ENCODE peak calls at places on chromosome 13, in six cellular contexts. J, P, N, X, C and G are unnamed samples. For H3K36me3 and H3K4me1, the result is how much of the 10 kb centered on the place peaks cover.

GRCh38 chr13:40458283-40459031 is 208.0 kb downstream of the FOXO1 start:
- DNase-seq in J (no peak), P (no peak), N (no peak), X (no peak), C (no peak), G (no peak)

GRCh38 chr13:22800726-22801401 is 379.9 kb upstream of the SGCG start:
- DNase-seq in J (no peak), P (no peak), N (no peak), X (no peak), C (peak), G (no peak)

GRCh38 chr13:23966221-23966690 is 69.0 kb upstream of the C1QTNF9B start:
- DNase-seq in J (no peak), P (no peak), N (no peak), X (no peak), C (no peak), G (no peak)

GRCh38 chr13:97258801-97259200 is 36.7 kb downstream of the MBNL2 start:
- DNase-seq in J (no peak), P (no peak), N (no peak), X (no peak), C (no peak), G (no peak)

GRCh38 chr13:79392882-79393563 is 13.0 kb downstream of the RBM26 start:
- DNase-seq in J (no peak), P (no peak), N (peak), X (no peak), C (no peak), G (no peak)

GRCh38 chr13:30681489-30682242 is 53.7 kb upstream of the ALOX5AP start:
- DNase-seq in J (no peak), P (no peak), N (no peak), X (no peak), C (peak), G (no peak)

GRCh38 chr13:45658586-45659235 is 43.2 kb upstream of the ERICH6B start:
- DNase-seq in J (no peak), P (no peak), N (no peak), X (no peak), C (no peak), G (no peak)

GRCh38 chr13:45705145-45705695 is 3.1 kb downstream of the CBY2 start:
- DNase-seq in J (no peak), P (no peak), N (no peak), X (no peak), C (no peak), G (no peak)

GRCh38 chr13:94620286-94620896 is 18.7 kb downstream of the GPR180 start:
- DNase-seq in J (no peak), P (no peak), N (peak), X (peak), C (no peak), G (no peak)

GRCh38 chr13:20337894-20338551 is 105.9 kb upstream of the GJB6 start:
- DNase-seq in J (no peak), P (no peak), N (no peak), X (no peak), C (no peak), G (no peak)

GRCh38 chr13:50152655-50153309 is 137.5 kb downstream of the KCNRG start:
- DNase-seq in J (no peak), P (no peak), N (no peak), X (no peak), C (no peak), G (no peak)

GRCh38 chr13:39379118-39379517 is 223.9 kb downstream of the LHFPL6 start:
- DNase-seq in J (no peak), P (no peak), N (no peak), X (no peak), C (no peak), G (no peak)

GRCh38 chr13:97710797-97711196 is 242.7 kb upstream of the IPO5 start:
- DNase-seq in J (no peak), P (no peak), N (no peak), X (no peak), C (no peak), G (no peak)

GRCh38 chr13:43799191-43799590 is 12.4 kb upstream of the ENOX1 start:
- DNase-seq in J (no peak), P (no peak), N (no peak), X (no peak), C (no peak), G (no peak)

GRCh38 chr13:113211774-113212173 is 2.4 kb downstream of the CUL4A start:
- DNase-seq in J (no peak), P (peak), N (no peak), X (peak), C (no peak), G (no peak)

GRCh38 chr13:58165617-58166016 is 534.1 kb downstream of the PCDH17 start:
- DNase-seq in J (no peak), P (no peak), N (no peak), X (no peak), C (no peak), G (no peak)

GRCh38 chr13:58144616-58145015 is 513.1 kb downstream of the PCDH17 start:
- DNase-seq in J (no peak), P (no peak), N (no peak), X (no peak), C (no peak), G (no peak)

GRCh38 chr13:62185631-62186256 is 770.1 kb upstream of the PCDH20 start:
- DNase-seq in J (no peak), P (no peak), N (no peak), X (peak), C (no peak), G (no peak)

GRCh38 chr13:73849292-73849691 is 284.9 kb downstream of the KLF12 start:
- DNase-seq in J (no peak), P (no peak), N (peak), X (peak), C (no peak), G (no peak)

GRCh38 chr13:67062160-67062559 is 168.0 kb downstream of the PCDH9 start:
- DNase-seq in J (no peak), P (no peak), N (no peak), X (no peak), C (no peak), G (no peak)

GRCh38 chr13:49292742-49293498 is 45.2 kb downstream of the CDADC1 start:
- DNase-seq in J (peak), P (no peak), N (no peak), X (no peak), C (peak), G (no peak)

GRCh38 chr13:68982961-68983619 is 1124.5 kb upstream of the ATXN8OS start:
- DNase-seq in J (peak), P (no peak), N (no peak), X (peak), C (no peak), G (no peak)

GRCh38 chr13:100794575-100794974 is 120.0 kb upstream of the TMTC4 start:
- DNase-seq in J (no peak), P (no peak), N (no peak), X (no peak), C (no peak), G (no peak)

GRCh38 chr13:107669356-107669755 is 546.0 kb downstream of the LIG4 start:
- DNase-seq in J (no peak), P (no peak), N (no peak), X (no peak), C (no peak), G (no peak)

GRCh38 chr13:50732712-50733111 is 110.8 kb downstream of the DLEU7 start:
- DNase-seq in J (no peak), P (peak), N (no peak), X (no peak), C (no peak), G (no peak)

GRCh38 chr13:44368062-44368591 is 5.5 kb upstream of the SERP2 start:
- DNase-seq in J (no peak), P (no peak), N (no peak), X (no peak), C (no peak), G (no peak)

GRCh38 chr13:38417727-38418126 is 68.1 kb downstream of the UFM1 start:
- DNase-seq in J (no peak), P (no peak), N (no peak), X (peak), C (no peak), G (no peak)

GRCh38 chr13:77415253-77416127 is 88.6 kb upstream of the MYCBP2 start:
- DNase-seq in J (no peak), P (no peak), N (no peak), X (no peak), C (no peak), G (no peak)

GRCh38 chr13:73891805-73892204 is 242.4 kb downstream of the KLF12 start:
- DNase-seq in J (no peak), P (no peak), N (no peak), X (no peak), C (no peak), G (no peak)

GRCh38 chr13:84265365-84265764 is 383.1 kb upstream of the SLITRK1 start:
- DNase-seq in J (no peak), P (no peak), N (no peak), X (no peak), C (no peak), G (no peak)

GRCh38 chr13:26488236-26489028 is 69.1 kb upstream of the WASF3 start:
- DNase-seq in J (no peak), P (no peak), N (no peak), X (no peak), C (no peak), G (no peak)

GRCh38 chr13:44809152-44809551 is 180.1 kb downstream of the NUFIP1 start:
- DNase-seq in J (no peak), P (no peak), N (no peak), X (peak), C (no peak), G (no peak)

GRCh38 chr13:113148940-113149503 is 9.4 kb upstream of the PROZ start:
- DNase-seq in J (no peak), P (no peak), N (no peak), X (peak), C (peak), G (no peak)

GRCh38 chr13:25231537-25231936 is 55.8 kb downstream of the MTMR6 start:
- DNase-seq in J (no peak), P (no peak), N (no peak), X (no peak), C (no peak), G (no peak)

GRCh38 chr13:73782781-73783180 is 351.4 kb downstream of the KLF12 start:
- DNase-seq in J (no peak), P (no peak), N (no peak), X (no peak), C (no peak), G (no peak)

GRCh38 chr13:35979378-35979911 is 151.7 kb downstream of the DCLK1 start:
- DNase-seq in J (peak), P (no peak), N (no peak), X (no peak), C (peak), G (no peak)

GRCh38 chr13:65892859-65893258 is 1337.3 kb downstream of the PCDH9 start:
- DNase-seq in J (no peak), P (no peak), N (no peak), X (no peak), C (no peak), G (no peak)

GRCh38 chr13:102922184-102922583 is 76.4 kb downstream of the ERCC5 start:
- DNase-seq in J (no peak), P (no peak), N (no peak), X (no peak), C (no peak), G (no peak)

DNA sequence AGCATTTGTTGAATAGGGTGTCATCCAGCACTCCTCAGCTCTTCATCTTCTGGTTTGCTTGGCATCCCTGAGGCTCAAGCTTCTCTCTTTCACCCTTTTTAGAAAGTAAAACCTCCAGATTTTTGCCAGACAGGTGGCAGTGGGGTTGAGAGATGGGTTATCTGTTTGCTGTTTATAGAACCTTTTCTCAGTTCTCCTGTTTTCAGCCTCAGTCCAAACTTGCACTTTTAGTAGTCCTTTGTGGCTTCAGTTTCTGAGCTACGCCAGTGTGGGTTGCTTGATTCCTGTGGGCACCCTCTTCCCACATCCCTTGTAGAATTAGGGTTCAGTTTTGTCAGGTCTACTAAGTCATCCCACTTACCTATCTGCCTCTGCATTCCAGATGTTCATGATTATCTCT is 147.9 kb downstream of the PAN3 start:
- DNase-seq in J (no peak), P (no peak), N (no peak), X (no peak), C (no peak), G (no peak)
- H3K36me3 ChIP-seq in J (half or more), P (under half), N (under half), X (half or more), C (under half), G (under half)

GRCh38 chr13:105442941-105443340 is 1092.5 kb downstream of the EFNB2 start:
- DNase-seq in J (no peak), P (peak), N (no peak), X (no peak), C (no peak), G (no peak)

GRCh38 chr13:105436946-105437345 is 1098.5 kb downstream of the EFNB2 start:
- DNase-seq in J (no peak), P (no peak), N (no peak), X (no peak), C (no peak), G (no peak)

GRCh38 chr13:105445793-105446192 is 1089.7 kb downstream of the EFNB2 start:
- DNase-seq in J (no peak), P (no peak), N (no peak), X (no peak), C (no peak), G (no peak)

GRCh38 chr13:105442040-105442439 is 1093.4 kb downstream of the EFNB2 start:
- DNase-seq in J (no peak), P (no peak), N (no peak), X (no peak), C (no peak), G (no peak)

GRCh38 chr13:105441406-105441805 is 1094.1 kb downstream of the EFNB2 start:
- DNase-seq in J (no peak), P (peak), N (no peak), X (no peak), C (no peak), G (no peak)
- H3K4me1 ChIP-seq in J (under half), P (under half), N (under half), X (under half), C (under half), G (under half)

DNA sequence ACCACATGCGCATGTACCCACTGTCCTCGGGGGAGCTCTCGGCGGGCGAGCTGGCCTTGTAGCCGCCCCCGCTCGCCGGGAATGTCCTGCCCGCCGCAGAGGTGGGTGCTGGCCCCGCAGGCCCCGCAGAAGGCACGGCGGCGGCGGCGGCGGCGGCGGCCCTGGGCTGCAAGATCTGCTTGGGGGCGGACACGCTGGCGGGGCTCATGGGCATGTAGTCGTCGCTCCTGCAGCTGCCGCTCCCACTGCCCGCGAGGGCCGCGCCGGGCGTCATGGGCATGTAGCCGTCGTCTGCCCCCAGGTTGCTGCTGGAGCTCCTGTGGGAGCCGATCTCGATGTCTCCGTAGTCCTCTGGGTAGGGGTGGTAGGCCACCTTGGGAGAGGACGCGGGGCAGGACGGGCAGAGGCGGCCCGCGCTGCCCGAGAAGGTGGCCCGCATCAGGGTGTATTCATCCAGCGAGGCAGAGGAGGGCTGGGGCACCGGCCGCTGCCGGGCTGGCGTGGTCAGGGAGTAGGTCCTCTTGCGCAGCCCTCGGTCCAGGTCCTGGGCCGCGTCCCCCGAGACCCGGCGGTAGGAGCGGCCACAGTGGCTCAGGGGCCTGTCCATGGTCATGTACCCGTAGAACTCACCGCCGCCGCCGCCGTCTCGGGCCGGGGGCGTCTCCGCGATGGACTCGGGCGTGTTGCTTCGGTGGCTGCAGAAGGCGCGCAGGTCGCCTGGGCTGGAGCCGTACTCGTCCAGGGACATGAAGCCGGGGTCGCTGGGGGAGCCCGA is 2.4 kb downstream of the IRS2 start:
- DNase-seq in J (peak), P (no peak), N (no peak), X (peak), C (no peak), G (no peak)
- H3K4me3 ChIP-seq in J (peak), P (peak), N (no peak), X (peak), C (peak), G (peak)

GRCh38 chr13:114258589-114258988 is 22.8 kb upstream of the UPF3A start:
- DNase-seq in J (no peak), P (no peak), N (no peak), X (no peak), C (no peak), G (peak)
- H3K36me3 ChIP-seq in J (half or more), P (half or more), N (under half), X (half or more), C (half or more), G (under half)